ENCODE peak calls at places on chromosome 19, in eight cellular contexts. V is neural crest cell; Y is heart right ventricle; I is GM20000; H is cardiac muscle cell; T is IMR-90; X is CD4-positive, alpha-beta T cell; E is foreskin fibroblast. F is an unnamed sample.

GRCh38 chr19:51339313-51339686 is 2.6 kb downstream of the VSIG10L start:
- DNase-seq in V (no peak), Y (no peak), I (peak), H (no peak), T (no peak), X (no peak), E (no peak), F (no peak)

GRCh38 chr19:14603990-14604387 is 21.1 kb downstream of the CLEC17A start:
- DNase-seq in V (no peak), Y (no peak), I (peak), H (no peak), T (no peak), X (no peak), E (no peak), F (no peak)

GRCh38 chr19:2782357-2782935 is 627 bp downstream of the SGTA start:
- DNase-seq in V (no peak), Y (no peak), I (no peak), H (peak), T (no peak), X (no peak), E (peak), F (no peak)

GRCh38 chr19:32526895-32527294 is 54.1 kb upstream of the PDCD5 start:
- DNase-seq in V (no peak), Y (no peak), I (no peak), H (no peak), T (no peak), X (no peak), E (no peak), F (no peak)

GRCh38 chr19:12995596-12996541 is 594 bp downstream of the NFIX start:
- DNase-seq in V (no peak), Y (no peak), I (peak), H (peak), T (peak), X (no peak), E (peak), F (no peak)

GRCh38 chr19:4369109-4369887 is 25.9 kb downstream of the MPND start:
- DNase-seq in V (no peak), Y (no peak), I (peak), H (no peak), T (no peak), X (peak), E (no peak), F (no peak)

GRCh38 chr19:47417746-47418594 is 1.4 kb downstream of the MEIS3 start:
- DNase-seq in V (no peak), Y (no peak), I (no peak), H (no peak), T (peak), X (no peak), E (peak), F (no peak)

GRCh38 chr19:46367434-46367833 is 20.5 kb downstream of the PPP5C start:
- DNase-seq in V (no peak), Y (no peak), I (no peak), H (no peak), T (no peak), X (no peak), E (no peak), F (no peak)

GRCh38 chr19:53870485-53870844 is 2.8 kb downstream of the MYADM start:
- DNase-seq in V (no peak), Y (no peak), I (peak), H (no peak), T (no peak), X (no peak), E (no peak), F (peak)

GRCh38 chr19:14059093-14059480 is 2.8 kb downstream of the PALM3 start:
- DNase-seq in V (peak), Y (no peak), I (peak), H (peak), T (no peak), X (peak), E (peak), F (no peak)

GRCh38 chr19:33212024-33212772 is 13.5 kb downstream of the SLC7A10 start:
- DNase-seq in V (no peak), Y (no peak), I (no peak), H (no peak), T (no peak), X (no peak), E (no peak), F (no peak)

GRCh38 chr19:37926711-37927110 is 19.7 kb downstream of the SIPA1L3 start:
- DNase-seq in V (no peak), Y (no peak), I (no peak), H (no peak), T (no peak), X (no peak), E (no peak), F (no peak)

GRCh38 chr19:54481326-54481930 is 8.3 kb upstream of the CDC42EP5 start:
- DNase-seq in V (peak), Y (no peak), I (peak), H (peak), T (peak), X (no peak), E (peak), F (no peak)

GRCh38 chr19:29260477-29261317 is 47.7 kb upstream of the UQCRFS1 start:
- DNase-seq in V (peak), Y (no peak), I (peak), H (peak), T (peak), X (no peak), E (peak), F (no peak)

GRCh38 chr19:29552454-29553280 is 26.9 kb downstream of the VSTM2B start:
- DNase-seq in V (no peak), Y (no peak), I (no peak), H (no peak), T (no peak), X (no peak), E (no peak), F (no peak)

DNA sequence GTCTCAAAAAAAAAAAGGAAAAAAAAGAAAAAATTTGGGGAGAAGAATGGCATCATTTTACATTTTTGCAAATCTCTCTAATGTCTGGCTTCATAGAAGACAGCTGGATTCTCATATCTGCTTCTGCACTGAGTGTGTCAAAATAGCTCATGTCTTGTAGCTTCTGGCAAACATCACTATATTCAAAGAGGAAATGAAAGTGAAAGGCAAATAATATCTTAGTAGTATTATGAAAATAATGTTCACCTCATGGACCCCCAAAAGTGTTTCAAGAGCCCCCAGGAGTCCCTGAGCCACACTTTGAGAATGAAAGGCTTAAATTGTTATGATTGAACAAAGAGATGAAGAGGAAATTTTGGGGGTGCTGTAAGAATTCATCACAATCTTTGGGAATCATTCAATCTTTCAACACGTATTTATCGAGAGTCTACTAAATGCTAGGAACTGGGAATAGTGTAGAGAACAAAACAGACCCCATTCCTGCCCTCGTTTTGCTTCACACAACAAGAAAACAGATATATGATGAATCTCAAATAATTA is 1.2 kb upstream of the SLC6A16 start:
- DNase-seq in V (no peak), Y (no peak), I (peak), H (no peak), T (no peak), X (no peak), E (no peak), F (no peak)
- TF ChIP-seq CTCF in V (no peak), Y (no peak), I (no peak), H (no peak), T (no peak), X (no peak), E (no peak), F (no peak)

DNA sequence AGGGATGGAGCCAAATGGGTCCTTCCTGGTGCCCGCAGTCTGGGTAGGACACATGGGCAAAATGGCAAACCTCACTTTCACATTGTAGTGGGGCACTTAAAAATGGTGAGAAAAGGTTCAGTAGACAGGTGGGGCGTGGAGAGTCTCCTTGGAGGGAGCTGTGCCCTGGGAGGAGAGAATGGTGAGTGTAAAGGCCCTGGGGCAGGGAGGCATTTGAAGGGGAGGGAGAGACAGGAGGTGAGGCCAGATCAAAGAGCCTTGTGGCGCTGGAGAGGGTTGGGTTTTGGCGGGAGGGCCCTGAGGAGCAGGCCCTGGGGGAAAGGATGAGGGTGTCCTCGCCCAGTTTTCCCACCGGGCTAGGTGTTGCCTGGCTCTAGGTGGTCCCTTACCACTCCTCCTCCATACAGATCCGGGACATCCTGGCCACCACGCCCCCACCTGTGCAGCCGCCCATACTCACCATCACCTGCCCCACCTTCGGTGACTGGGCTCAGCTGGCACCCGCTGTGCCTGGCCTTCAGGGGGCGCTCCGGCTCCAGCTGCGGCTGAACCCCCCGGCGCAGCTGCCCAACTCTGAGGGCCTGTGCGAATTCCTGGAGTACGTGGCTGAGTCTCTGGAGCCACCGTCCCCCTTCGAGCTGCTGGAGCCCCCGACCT is 6.3 kb downstream of the MAP1S start:
- DNase-seq in V (no peak), Y (no peak), I (no peak), H (no peak), T (no peak), X (no peak), E (no peak), F (no peak)
- TF ChIP-seq CTCF in V (peak), Y (peak), I (peak), H (peak), T (peak), X (peak), E (peak), F (peak)

DNA sequence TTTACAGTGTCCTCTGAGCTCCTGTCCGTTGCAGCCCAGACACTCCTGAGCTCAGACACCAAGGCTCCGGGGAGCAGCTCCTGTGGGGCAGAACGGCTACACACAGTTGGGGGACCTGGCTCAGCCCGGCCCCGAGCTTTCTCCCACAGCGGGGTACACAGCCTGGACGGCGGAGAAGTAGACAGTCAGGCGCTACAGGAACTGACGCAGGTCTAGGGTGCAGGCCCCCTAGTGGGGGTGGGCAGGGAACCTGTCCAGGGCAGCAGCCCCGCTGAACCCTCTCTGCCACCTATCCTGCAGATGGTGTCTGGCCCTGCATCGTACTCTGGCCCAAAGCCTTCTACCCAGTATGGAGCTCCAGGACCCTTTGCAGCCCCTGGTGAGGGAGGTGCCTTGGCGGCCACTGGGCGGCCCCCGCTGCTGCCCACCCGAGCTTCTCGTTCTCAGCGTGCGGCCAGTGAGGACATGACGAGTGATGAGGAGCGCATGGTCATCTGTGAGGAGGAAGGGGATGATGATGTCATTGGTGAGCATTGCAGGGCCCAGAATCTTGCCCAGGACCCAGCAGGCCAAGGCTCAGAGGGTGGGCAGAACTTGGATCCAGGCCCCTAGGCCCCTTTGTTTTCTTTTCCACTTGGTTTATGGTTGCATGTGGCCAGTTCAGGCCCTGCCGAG is 12.9 kb upstream of the PRR19 start:
- DNase-seq in V (no peak), Y (no peak), I (no peak), H (no peak), T (no peak), X (no peak), E (no peak), F (no peak)
- TF ChIP-seq CTCF in V (no peak), Y (no peak), I (no peak), H (no peak), T (no peak), X (no peak), E (no peak), F (no peak)

GRCh38 chr19:18488838-18489626 is 32.8 kb downstream of the ELL start:
- DNase-seq in V (peak), Y (peak), I (no peak), H (no peak), T (no peak), X (no peak), E (peak), F (no peak)
- TF ChIP-seq CTCF in V (peak), Y (peak), I (no peak), H (peak), T (peak), X (no peak), E (peak), F (peak)

GRCh38 chr19:10565567-10566407 is at the start of gene KRI1:
- DNase-seq in V (peak), Y (peak), I (peak), H (peak), T (peak), X (peak), E (peak), F (peak)
- TF ChIP-seq CTCF in V (peak), Y (peak), I (peak), H (peak), T (peak), X (no peak), E (peak), F (peak)

F was measured in CD14-positive monocyte.